ENCODE peak calls at places on chromosomes 5 and 9, in five cellular contexts. R, C, K, A and F are unnamed samples.

GRCh38 chr5:34411470-34412346 is 244.4 kb upstream of the RAI14 start:
- DNase-seq in R (peak; percentile 57), C (no peak), K (no peak), A (no peak), F (peak; percentile 27)

GRCh38 chr5:170273968-170274710 is 23.4 kb downstream of the LCP2 start:
- DNase-seq in R (no peak), C (no peak), K (no peak), A (no peak), F (peak; percentile 67)

GRCh38 chr5:50794812-50795211 is 128.4 kb downstream of the PARP8 start:
- DNase-seq in R (no peak), C (no peak), K (no peak), A (no peak), F (no peak)

GRCh38 chr5:167861134-167861930 is 430.1 kb upstream of the WWC1 start:
- DNase-seq in R (peak; percentile 42), C (no peak), K (no peak), A (no peak), F (peak; percentile 20)

GRCh38 chr5:107391787-107392186 is 278.9 kb downstream of the EFNA5 start:
- DNase-seq in R (no peak), C (no peak), K (no peak), A (no peak), F (no peak)

GRCh38 chr5:38600334-38601045 is 44.0 kb upstream of the LIFR start:
- DNase-seq in R (peak; percentile 40), C (no peak), K (no peak), A (no peak), F (peak; percentile 76)

GRCh38 chr9:37511006-37511714 is 25.4 kb downstream of the POLR1E start:
- DNase-seq in R (no peak), C (no peak), K (no peak), A (no peak), F (no peak)

GRCh38 chr5:35009059-35009458 is 38.7 kb downstream of the AGXT2 start:
- DNase-seq in R (peak; percentile 7), C (no peak), K (no peak), A (no peak), F (no peak)

GRCh38 chr5:94288937-94289336 is 329.5 kb downstream of the KIAA0825 start:
- DNase-seq in R (peak; percentile 61), C (no peak), K (no peak), A (no peak), F (peak; percentile 29)

GRCh38 chr5:66929995-66930394 is 266.6 kb downstream of the CD180 start:
- DNase-seq in R (no peak), C (no peak), K (no peak), A (no peak), F (no peak)